ENCODE peak calls at places on chromosomes 6 and 20, in four cellular contexts. A, I, U and O are unnamed samples.

GRCh38 chr6:71489736-71490135 is 201.1 kb downstream of the OGFRL1 start:
- DNase-seq in I (no peak), A (peak), U (peak), O (peak)

GRCh38 chr6:159110013-159110412 is 59.2 kb upstream of the FNDC1 start:
- DNase-seq in I (peak), A (peak), U (peak), O (peak)

GRCh38 chr6:154154389-154154967 is 115.4 kb downstream of the OPRM1 start:
- DNase-seq in U (peak), A (peak), I (peak), O (peak)

GRCh38 chr20:36154696-36155628 is at the start of gene EPB41L1:
- DNase-seq in U (peak), A (no peak), I (no peak), O (no peak)

GRCh38 chr6:3882865-3883264 is 33.7 kb downstream of the FAM50B start:
- DNase-seq in U (no peak), A (no peak), I (no peak), O (no peak)

GRCh38 chr6:57261896-57262295 is 39.8 kb upstream of the RAB23 start:
- DNase-seq in A (no peak), U (no peak), I (no peak), O (no peak)

GRCh38 chr20:37990571-37991151 is 42.6 kb downstream of the TTI1 start:
- DNase-seq in A (peak), I (no peak), U (no peak), O (peak)

GRCh38 chr20:10729785-10730184 is 56.0 kb upstream of the JAG1 start:
- DNase-seq in I (no peak), A (no peak), U (no peak), O (no peak)

GRCh38 chr6:169866668-169867521 is 115.5 kb downstream of the ERMARD start:
- DNase-seq in A (no peak), U (no peak), I (no peak), O (no peak)

GRCh38 chr6:146700078-146700686 is 101.4 kb downstream of the ADGB start:
- DNase-seq in I (peak), U (peak), A (peak), O (peak)

GRCh38 chr6:159047896-159048685 is 3.3 kb upstream of the TAGAP start:
- DNase-seq in I (no peak), A (no peak), U (no peak), O (no peak)

GRCh38 chr20:461254-462198 is 807 bp downstream of the TBC1D20 start:
- DNase-seq in U (peak), I (no peak), A (no peak), O (peak)

GRCh38 chr6:112038268-112038667 is 15.6 kb upstream of the CCN6 start:
- DNase-seq in A (no peak), U (no peak), I (no peak), O (no peak)

GRCh38 chr6:169971951-169972651 is 220.7 kb downstream of the ERMARD start:
- DNase-seq in U (no peak), I (no peak), A (no peak), O (no peak)

GRCh38 chr6:31888281-31889258 is 8.9 kb downstream of the EHMT2 start:
- DNase-seq in I (peak), U (peak), A (no peak), O (no peak)

GRCh38 chr6:112833546-112834215 is 486.6 kb downstream of the RFPL4B start:
- DNase-seq in U (no peak), A (no peak), I (no peak), O (no peak)

GRCh38 chr6:142570221-142570671 is 268.4 kb downstream of the ADGRG6 start:
- DNase-seq in I (no peak), A (peak), U (no peak), O (no peak)
- TF ChIP-seq JUN in I (no peak), A (no peak), U (no peak), O (no peak)

GRCh38 chr20:9119776-9120175 is 50.9 kb downstream of the PLCB4 start:
- DNase-seq in U (no peak), I (no peak), A (no peak), O (no peak)
- TF ChIP-seq NR3C1 in U (no peak), I (no peak), A (no peak), O (no peak)

DNA sequence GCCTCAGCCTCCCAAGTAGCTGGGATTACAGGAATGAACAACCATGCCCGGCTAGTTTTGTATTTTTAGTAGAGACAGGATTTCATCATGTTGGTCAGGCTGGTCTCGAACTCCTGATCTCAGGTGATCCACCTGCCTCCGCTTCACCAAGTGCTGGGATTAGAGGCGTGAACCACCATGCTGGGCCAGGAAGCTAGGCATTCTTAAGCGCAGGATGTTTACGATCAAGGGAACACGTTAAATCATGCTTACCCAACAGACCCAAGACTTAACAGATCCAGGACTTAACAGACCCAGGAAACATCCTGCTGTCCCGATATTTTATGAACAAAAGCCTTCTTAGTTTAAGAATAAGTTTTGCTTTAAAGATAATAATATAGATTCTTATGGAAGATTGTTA is 9.1 kb downstream of the PTGIS start:
- DNase-seq in I (no peak), A (no peak), U (no peak), O (no peak)
- TF ChIP-seq JUN in I (no peak), A (no peak), U (no peak), O (no peak)

DNA sequence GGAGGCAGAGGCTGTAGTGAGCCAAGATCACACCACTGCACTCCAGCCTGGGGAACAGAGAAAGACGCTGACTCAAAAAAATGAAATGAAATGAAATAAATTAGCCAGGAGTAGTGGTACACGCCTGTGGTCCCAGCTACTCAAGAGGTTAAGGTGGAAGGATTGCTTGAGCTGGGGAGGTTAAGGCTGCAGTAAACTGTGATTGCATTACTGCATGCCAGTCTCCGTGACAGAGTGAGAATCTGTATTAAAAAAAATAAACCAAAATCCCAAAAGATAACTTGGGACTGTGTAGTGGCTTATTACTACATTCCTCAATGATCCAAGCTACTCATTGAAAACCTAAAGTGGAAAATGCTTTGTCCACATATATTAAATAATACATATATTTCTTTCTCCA is 87.0 kb downstream of the SGK1 start:
- DNase-seq in U (no peak), I (no peak), A (no peak), O (no peak)
- TF ChIP-seq NR3C1 in U (no peak), I (no peak), A (no peak), O (no peak)

DNA sequence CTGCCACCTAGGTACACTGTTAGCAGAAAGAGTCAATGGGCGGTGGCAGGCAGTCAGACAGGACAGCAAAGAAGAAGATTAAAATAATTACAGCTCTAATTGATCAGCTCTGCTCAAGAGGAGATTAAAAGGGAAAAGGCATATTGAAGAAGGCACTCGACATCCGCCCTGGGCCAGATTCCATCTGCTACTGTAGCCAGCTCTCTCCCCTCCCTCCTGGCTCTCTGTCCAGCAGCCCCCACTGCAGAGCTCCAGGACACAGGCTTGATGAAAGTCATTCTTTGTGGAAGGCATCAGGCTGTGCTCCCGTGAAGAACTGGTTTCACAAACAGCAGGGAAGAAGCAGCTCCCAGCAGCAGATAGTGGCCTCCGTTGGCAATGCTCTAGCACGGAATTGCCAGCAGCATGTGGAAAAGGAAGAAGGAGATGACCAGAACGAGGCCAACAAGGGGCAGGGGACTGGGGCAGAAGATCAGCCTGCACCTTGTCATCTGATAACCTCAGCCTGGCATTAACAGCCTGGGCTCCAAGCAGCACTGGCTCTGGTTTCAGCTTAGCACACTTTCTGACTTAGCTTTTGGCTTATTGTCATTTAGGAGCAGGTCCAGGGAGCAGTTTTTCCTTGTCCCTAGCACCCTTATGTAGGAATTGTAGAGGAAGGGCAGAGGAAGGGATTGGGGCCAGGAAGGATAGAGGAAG is 465.9 kb downstream of the KIF16B start:
- DNase-seq in I (no peak), A (no peak), U (peak), O (no peak)
- TF ChIP-seq JUN in I (no peak), A (no peak), U (no peak), O (no peak)

GRCh38 chr20:24587384-24588046 is 118.1 kb downstream of the SYNDIG1 start:
- DNase-seq in U (no peak), I (no peak), A (no peak), O (no peak)

GRCh38 chr20:24584078-24584477 is 114.6 kb downstream of the SYNDIG1 start:
- DNase-seq in A (no peak), I (no peak), U (no peak), O (no peak)

GRCh38 chr20:24584538-24585356 is 115.3 kb downstream of the SYNDIG1 start:
- DNase-seq in U (no peak), A (no peak), I (no peak), O (no peak)

GRCh38 chr20:24586523-24586840 is 117.1 kb downstream of the SYNDIG1 start:
- DNase-seq in A (no peak), I (no peak), U (no peak), O (no peak)

DNA sequence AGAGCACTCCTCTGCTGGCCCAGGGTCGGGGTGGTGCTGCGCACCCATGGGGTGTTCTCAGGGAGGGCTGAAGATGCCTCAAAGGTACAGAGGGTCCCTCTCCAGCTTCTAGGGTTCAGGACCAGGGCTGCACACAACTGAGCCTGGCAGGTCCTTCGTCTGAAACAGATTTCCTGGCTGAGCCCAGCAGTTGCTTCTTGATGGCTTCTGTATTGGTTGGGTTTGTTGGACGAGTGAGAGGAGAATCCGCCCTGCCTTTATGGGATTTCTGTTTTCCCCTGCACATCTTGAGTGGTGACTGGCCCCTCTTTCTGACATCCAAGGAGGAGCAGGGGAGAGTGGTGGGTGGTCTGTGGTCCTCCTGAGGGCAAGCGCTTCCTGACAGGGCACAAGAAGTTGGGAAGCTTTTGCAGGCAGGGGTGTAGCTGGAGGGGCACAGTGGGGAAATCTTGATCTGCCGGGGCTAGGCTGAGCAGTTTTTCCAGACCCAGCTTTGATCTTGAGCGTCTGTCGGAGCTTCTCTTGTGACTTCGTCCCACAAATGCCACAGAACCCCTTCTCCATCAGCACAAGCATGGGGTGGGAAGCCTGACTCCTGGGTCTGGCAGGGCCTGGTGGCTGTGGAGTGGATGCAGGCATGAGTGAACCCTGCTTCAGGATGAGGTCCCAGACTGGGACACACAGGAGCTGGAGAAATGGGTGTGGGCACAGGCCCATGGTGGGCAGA is 116.5 kb downstream of the SYNDIG1 start:
- DNase-seq in U (no peak), I (no peak), A (no peak), O (no peak)
- TF ChIP-seq NR3C1 in U (no peak), I (no peak), A (no peak), O (no peak)

GRCh38 chr6:168116446-168116974 is 37.5 kb upstream of the FRMD1 start:
- DNase-seq in I (no peak), U (no peak), A (no peak), O (no peak)
- TF ChIP-seq JUN in I (no peak), U (no peak), A (no peak), O (no peak)